ENCODE peak calls at places on chromosomes 16 and 17, in five cellular contexts. One of them, this sample, is unnamed.

GRCh38 chr16:56357765-56358322 is 67.5 kb downstream of the AMFR start:
- DNase-seq in HFF-Myc: no peak
- DNase-seq in NB4: peak
- DNase-seq in ascending aorta: peak
- DNase-seq in neural crest cell: no peak
- DNase-seq in this sample: no peak

GRCh38 chr17:45339646-45340605 is 23.1 kb upstream of the MAP3K14 start:
- DNase-seq in NB4: no peak
- DNase-seq in HFF-Myc: no peak
- DNase-seq in neural crest cell: no peak
- DNase-seq in ascending aorta: peak
- DNase-seq in this sample: no peak

GRCh38 chr16:69036399-69037091 is 68.9 kb upstream of the HAS3 start:
- DNase-seq in NB4: no peak
- DNase-seq in neural crest cell: no peak
- DNase-seq in HFF-Myc: no peak
- DNase-seq in ascending aorta: no peak
- DNase-seq in this sample: no peak

GRCh38 chr16:66600484-66600883 is 4.0 kb upstream of the CMTM3 start:
- DNase-seq in HFF-Myc: no peak
- DNase-seq in ascending aorta: no peak
- DNase-seq in NB4: no peak
- DNase-seq in neural crest cell: no peak
- DNase-seq in this sample: no peak

GRCh38 chr16:84829168-84829965 is 9.6 kb downstream of the CRISPLD2 start:
- DNase-seq in neural crest cell: no peak
- DNase-seq in ascending aorta: no peak
- DNase-seq in NB4: no peak
- DNase-seq in HFF-Myc: no peak
- DNase-seq in this sample: peak

GRCh38 chr17:73952136-73952497 is 251.4 kb upstream of the RPL38 start:
- DNase-seq in neural crest cell: peak
- DNase-seq in NB4: peak
- DNase-seq in HFF-Myc: no peak
- DNase-seq in ascending aorta: no peak
- DNase-seq in this sample: no peak

GRCh38 chr16:69481901-69482341 is 57.5 kb downstream of the CYB5B start:
- DNase-seq in ascending aorta: peak
- DNase-seq in neural crest cell: no peak
- DNase-seq in NB4: no peak
- DNase-seq in HFF-Myc: no peak
- DNase-seq in this sample: peak

GRCh38 chr16:4612474-4612931 is 2.2 kb downstream of the UBALD1 start:
- DNase-seq in ascending aorta: no peak
- DNase-seq in NB4: peak
- DNase-seq in neural crest cell: no peak
- DNase-seq in HFF-Myc: no peak
- DNase-seq in this sample: no peak

GRCh38 chr16:1666316-1666715 is 11.8 kb upstream of the JPT2 start:
- DNase-seq in HFF-Myc: no peak
- DNase-seq in neural crest cell: no peak
- DNase-seq in NB4: no peak
- DNase-seq in ascending aorta: no peak
- DNase-seq in this sample: no peak

GRCh38 chr16:12798171-12798570 is 5.5 kb downstream of the CPPED1 start:
- DNase-seq in NB4: no peak
- DNase-seq in HFF-Myc: no peak
- DNase-seq in neural crest cell: no peak
- DNase-seq in ascending aorta: no peak
- DNase-seq in this sample: no peak

GRCh38 chr17:27958708-27959381 is 65.7 kb upstream of the LYRM9 start:
- DNase-seq in ascending aorta: no peak
- DNase-seq in NB4: no peak
- DNase-seq in neural crest cell: no peak
- DNase-seq in HFF-Myc: no peak
- DNase-seq in this sample: no peak

GRCh38 chr17:37833237-37833859 is 88.5 kb upstream of the HNF1B start:
- DNase-seq in neural crest cell: no peak
- DNase-seq in ascending aorta: no peak
- DNase-seq in NB4: peak
- DNase-seq in HFF-Myc: no peak
- DNase-seq in this sample: no peak

GRCh38 chr16:56288019-56288418 is 96.7 kb downstream of the GNAO1 start:
- DNase-seq in neural crest cell: no peak
- DNase-seq in HFF-Myc: no peak
- DNase-seq in NB4: no peak
- DNase-seq in ascending aorta: no peak
- DNase-seq in this sample: no peak

GRCh38 chr17:59361916-59362810 is 30.7 kb downstream of the YPEL2 start:
- DNase-seq in ascending aorta: no peak
- DNase-seq in neural crest cell: no peak
- DNase-seq in HFF-Myc: peak
- DNase-seq in NB4: no peak
- DNase-seq in this sample: peak

GRCh38 chr17:36825956-36826350 is 111.3 kb upstream of the LHX1 start:
- DNase-seq in ascending aorta: no peak
- DNase-seq in NB4: no peak
- DNase-seq in neural crest cell: no peak
- DNase-seq in HFF-Myc: no peak
- DNase-seq in this sample: no peak

GRCh38 chr17:34617398-34617797 is 38.0 kb downstream of the TMEM132E start:
- DNase-seq in ascending aorta: no peak
- DNase-seq in neural crest cell: no peak
- DNase-seq in NB4: no peak
- DNase-seq in HFF-Myc: no peak
- DNase-seq in this sample: no peak

GRCh38 chr16:29994613-29995329 is 646 bp downstream of the HIRIP3 start:
- DNase-seq in HFF-Myc: no peak
- DNase-seq in NB4: peak
- DNase-seq in ascending aorta: no peak
- DNase-seq in neural crest cell: no peak
- DNase-seq in this sample: peak

GRCh38 chr17:2705263-2705662 is 6.3 kb downstream of the CLUH start:
- DNase-seq in NB4: no peak
- DNase-seq in ascending aorta: no peak
- DNase-seq in neural crest cell: no peak
- DNase-seq in HFF-Myc: no peak
- DNase-seq in this sample: peak

GRCh38 chr17:62755139-62755851 is 52.8 kb downstream of the MARCHF10 start:
- DNase-seq in NB4: no peak
- DNase-seq in ascending aorta: no peak
- DNase-seq in HFF-Myc: no peak
- DNase-seq in neural crest cell: no peak
- DNase-seq in this sample: no peak

GRCh38 chr17:6191405-6192095 is 121.4 kb downstream of the WSCD1 start:
- DNase-seq in ascending aorta: no peak
- DNase-seq in neural crest cell: no peak
- DNase-seq in HFF-Myc: no peak
- DNase-seq in NB4: no peak
- DNase-seq in this sample: no peak

GRCh38 chr17:14323522-14323981 is 22.7 kb downstream of the HS3ST3B1 start:
- DNase-seq in HFF-Myc: no peak
- DNase-seq in ascending aorta: no peak
- DNase-seq in NB4: no peak
- DNase-seq in neural crest cell: no peak
- DNase-seq in this sample: no peak

GRCh38 chr16:82259731-82260130 is 89.7 kb upstream of the MPHOSPH6 start:
- DNase-seq in HFF-Myc: no peak
- DNase-seq in ascending aorta: no peak
- DNase-seq in neural crest cell: no peak
- DNase-seq in NB4: no peak
- DNase-seq in this sample: no peak

GRCh38 chr17:79843475-79843916 is 4.3 kb upstream of the CBX4 start:
- DNase-seq in NB4: peak
- DNase-seq in ascending aorta: no peak
- DNase-seq in HFF-Myc: no peak
- DNase-seq in neural crest cell: no peak
- DNase-seq in this sample: no peak

GRCh38 chr17:44960654-44961053 is 7.4 kb downstream of the C1QL1 start:
- DNase-seq in HFF-Myc: no peak
- DNase-seq in neural crest cell: no peak
- DNase-seq in ascending aorta: no peak
- DNase-seq in NB4: no peak
- DNase-seq in this sample: no peak

GRCh38 chr16:56667581-56668571 is at the start of gene MT1G:
- DNase-seq in neural crest cell: no peak
- DNase-seq in ascending aorta: peak
- DNase-seq in HFF-Myc: no peak
- DNase-seq in NB4: peak
- DNase-seq in this sample: no peak

GRCh38 chr17:17751996-17752821 is 71.0 kb downstream of the RAI1 start:
- DNase-seq in neural crest cell: peak
- DNase-seq in ascending aorta: peak
- DNase-seq in NB4: peak
- DNase-seq in HFF-Myc: peak
- DNase-seq in this sample: peak

GRCh38 chr17:42675984-42676423 is 790 bp downstream of the PLEKHH3 start:
- DNase-seq in neural crest cell: no peak
- DNase-seq in ascending aorta: peak
- DNase-seq in HFF-Myc: no peak
- DNase-seq in NB4: no peak
- DNase-seq in this sample: peak

GRCh38 chr17:18025596-18026407 is 13.2 kb downstream of the ATPAF2 start:
- DNase-seq in HFF-Myc: no peak
- DNase-seq in ascending aorta: no peak
- DNase-seq in neural crest cell: no peak
- DNase-seq in NB4: peak
- DNase-seq in this sample: peak

GRCh38 chr16:81740163-81740562 is 38.9 kb upstream of the PLCG2 start:
- DNase-seq in HFF-Myc: no peak
- DNase-seq in ascending aorta: no peak
- DNase-seq in neural crest cell: no peak
- DNase-seq in NB4: peak
- DNase-seq in this sample: no peak

GRCh38 chr17:72567774-72568173 is 447.0 kb downstream of the SOX9 start:
- DNase-seq in ascending aorta: no peak
- DNase-seq in HFF-Myc: no peak
- DNase-seq in NB4: no peak
- DNase-seq in neural crest cell: no peak
- DNase-seq in this sample: no peak

GRCh38 chr17:72569193-72569946 is 448.6 kb downstream of the SOX9 start:
- DNase-seq in NB4: no peak
- DNase-seq in ascending aorta: no peak
- DNase-seq in neural crest cell: no peak
- DNase-seq in HFF-Myc: no peak
- DNase-seq in this sample: no peak

GRCh38 chr17:72565006-72565405 is 444.2 kb downstream of the SOX9 start:
- DNase-seq in NB4: no peak
- DNase-seq in HFF-Myc: no peak
- DNase-seq in ascending aorta: no peak
- DNase-seq in neural crest cell: no peak
- DNase-seq in this sample: no peak

GRCh38 chr17:72565758-72566157 is 444.9 kb downstream of the SOX9 start:
- DNase-seq in NB4: no peak
- DNase-seq in ascending aorta: no peak
- DNase-seq in neural crest cell: no peak
- DNase-seq in HFF-Myc: no peak
- DNase-seq in this sample: no peak

GRCh38 chr17:72566671-72567484 is 446.1 kb downstream of the SOX9 start:
- DNase-seq in NB4: no peak
- DNase-seq in neural crest cell: no peak
- DNase-seq in ascending aorta: no peak
- DNase-seq in HFF-Myc: no peak
- DNase-seq in this sample: no peak
- TF ChIP-seq CTCF in NB4: no peak
- TF ChIP-seq CTCF in neural crest cell: no peak
- TF ChIP-seq CTCF in ascending aorta: no peak
- TF ChIP-seq CTCF in HFF-Myc: no peak
- TF ChIP-seq CTCF in this sample: no peak

DNA sequence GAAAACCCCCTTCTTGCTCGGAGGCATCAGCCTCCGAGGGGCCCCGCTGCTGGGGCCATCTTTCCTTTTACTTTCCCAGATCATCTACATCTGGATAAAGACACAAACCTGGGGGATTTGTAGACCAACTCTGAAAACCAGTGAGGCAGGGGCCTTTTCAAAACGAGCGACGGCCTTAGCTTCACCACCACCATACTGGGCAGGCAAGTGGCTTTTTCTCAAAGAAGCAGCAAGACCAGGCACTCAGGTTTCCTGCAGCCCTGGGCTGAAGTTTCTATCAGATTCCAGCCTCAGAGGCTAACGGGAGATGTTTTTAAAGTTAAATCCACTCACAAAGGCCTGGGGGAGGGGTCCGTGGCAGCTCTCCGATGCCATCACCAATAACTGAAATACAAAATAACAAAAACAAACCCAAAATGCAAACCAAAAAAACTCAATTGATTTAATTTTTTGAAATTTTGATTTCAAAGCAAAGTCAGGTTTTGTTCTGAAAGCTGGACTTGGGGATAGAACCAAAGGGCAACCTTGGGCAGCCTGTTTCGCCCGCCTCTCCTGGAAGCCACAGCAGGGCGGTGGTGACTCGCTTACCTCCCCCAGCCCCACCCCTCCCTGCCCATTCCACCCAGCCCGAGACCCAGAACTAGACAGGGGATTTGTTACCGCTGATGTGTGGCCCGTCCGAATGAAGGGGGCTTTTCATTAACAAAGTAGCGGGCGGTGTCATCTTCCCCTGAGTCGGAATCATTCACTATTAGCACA is 55.8 kb downstream of the SALL1 start:
- DNase-seq in HFF-Myc: no peak
- DNase-seq in NB4: no peak
- DNase-seq in ascending aorta: no peak
- DNase-seq in neural crest cell: no peak
- DNase-seq in this sample: no peak
- TF ChIP-seq CTCF in HFF-Myc: no peak
- TF ChIP-seq CTCF in NB4: no peak
- TF ChIP-seq CTCF in ascending aorta: no peak
- TF ChIP-seq CTCF in neural crest cell: no peak
- TF ChIP-seq CTCF in this sample: no peak

GRCh38 chr16:19323596-19323995 is 38.1 kb downstream of the CLEC19A start:
- DNase-seq in NB4: no peak
- DNase-seq in ascending aorta: no peak
- DNase-seq in HFF-Myc: no peak
- DNase-seq in neural crest cell: no peak
- DNase-seq in this sample: no peak
- TF ChIP-seq CTCF in NB4: no peak
- TF ChIP-seq CTCF in ascending aorta: no peak
- TF ChIP-seq CTCF in HFF-Myc: no peak
- TF ChIP-seq CTCF in neural crest cell: no peak
- TF ChIP-seq CTCF in this sample: no peak

DNA sequence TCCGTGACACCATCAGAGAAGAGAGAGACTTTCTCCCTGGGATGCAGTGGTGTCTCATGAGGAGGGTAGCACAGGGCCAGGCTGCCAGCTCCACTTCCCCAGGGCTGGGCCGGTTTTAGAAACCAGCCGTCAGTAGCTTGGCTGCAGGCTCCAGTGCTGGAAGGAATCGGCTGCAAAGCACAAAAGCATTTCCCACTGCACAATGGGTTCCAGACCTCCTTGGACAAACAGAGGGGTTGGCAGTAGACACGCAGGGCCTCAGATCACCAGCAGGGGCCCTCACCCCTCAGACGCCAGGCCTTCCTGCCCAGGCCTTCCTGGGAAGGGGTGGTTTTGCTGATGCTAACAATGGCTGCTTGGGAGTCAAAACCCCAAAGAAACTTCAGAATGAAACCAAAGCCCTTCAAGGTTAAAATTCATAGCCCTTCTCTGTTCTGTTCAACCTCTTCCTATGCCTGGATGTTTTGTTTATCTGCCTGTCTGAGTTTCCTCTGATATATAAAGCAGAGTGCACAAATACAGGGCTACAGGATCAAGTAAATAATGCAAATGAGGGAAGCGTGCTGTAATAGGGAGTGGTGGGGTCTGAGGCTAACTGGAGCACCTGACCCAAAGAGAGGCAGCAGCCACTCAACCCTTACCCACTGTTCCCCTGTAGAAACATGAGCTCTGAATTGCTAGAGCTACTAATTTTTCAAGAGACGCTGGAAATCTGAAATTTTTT is 26.2 kb downstream of the TEKT5 start:
- DNase-seq in neural crest cell: peak
- DNase-seq in NB4: peak
- DNase-seq in ascending aorta: no peak
- DNase-seq in HFF-Myc: no peak
- DNase-seq in this sample: no peak
- TF ChIP-seq CTCF in neural crest cell: peak
- TF ChIP-seq CTCF in NB4: peak
- TF ChIP-seq CTCF in ascending aorta: peak
- TF ChIP-seq CTCF in HFF-Myc: peak
- TF ChIP-seq CTCF in this sample: peak

This sample was measured in fibroblast of villous mesenchyme.